ENCODE peak calls at places on chromosomes 11 and 22, in ten cellular contexts. Q is IMR-90, U is endodermal cell, N is tibial artery, J is A549, R is MM.1S, Y is esophagus squamous epithelium, T is lung, C is pancreas, E is uterus. P is an unnamed sample.

GRCh38 chr11:128133501-128133900 is 453.9 kb downstream of the ETS1 start:
- DNase-seq in Q (no peak), U (no peak), N (no peak), J (no peak), R (no peak), Y (no peak), T (no peak), C (no peak), E (no peak), P (no peak)

GRCh38 chr22:29022101-29022817 is 39.4 kb downstream of the C22orf31 start:
- DNase-seq in Q (no peak), U (no peak), N (no peak), J (no peak), R (no peak), Y (no peak), T (no peak), C (no peak), E (no peak), P (no peak)

GRCh38 chr11:66478823-66479740 is 1.2 kb upstream of the DPP3 start:
- DNase-seq in Q (peak), U (peak), N (peak), J (peak), R (peak), Y (no peak), T (peak), C (peak), E (peak), P (no peak)

GRCh38 chr11:79269923-79270322 is 170.9 kb downstream of the TENM4 start:
- DNase-seq in Q (no peak), U (peak), N (no peak), J (no peak), R (no peak), Y (no peak), T (no peak), C (no peak), E (no peak), P (no peak)

GRCh38 chr11:88434333-88434976 is 96.9 kb upstream of the CTSC start:
- DNase-seq in Q (no peak), U (no peak), N (no peak), J (no peak), R (no peak), Y (no peak), T (no peak), C (no peak), E (no peak), P (no peak)

GRCh38 chr11:70504246-70505020 is 106.1 kb downstream of the CTTN start:
- DNase-seq in Q (no peak), U (no peak), N (no peak), J (no peak), R (no peak), Y (no peak), T (no peak), C (no peak), E (no peak), P (no peak)

GRCh38 chr22:40279017-40279416 is 67.3 kb upstream of the ADSL start:
- DNase-seq in Q (no peak), U (no peak), N (no peak), J (no peak), R (no peak), Y (no peak), T (no peak), C (no peak), E (no peak), P (no peak)

GRCh38 chr11:45087761-45088160 is 58.7 kb upstream of the PRDM11 start:
- DNase-seq in Q (no peak), U (no peak), N (no peak), J (no peak), R (no peak), Y (no peak), T (no peak), C (no peak), E (no peak), P (no peak)

GRCh38 chr11:62721994-62722393 is 5.3 kb downstream of the HNRNPUL2 start:
- DNase-seq in Q (peak), U (no peak), N (no peak), J (no peak), R (no peak), Y (no peak), T (no peak), C (no peak), E (no peak), P (peak)

GRCh38 chr11:69896250-69896649 is 77.0 kb upstream of the FGF3 start:
- DNase-seq in Q (peak), U (no peak), N (no peak), J (no peak), R (no peak), Y (no peak), T (no peak), C (no peak), E (no peak), P (no peak)

GRCh38 chr11:131760191-131760951 is 390.0 kb downstream of the NTM start:
- DNase-seq in Q (peak), U (peak), N (no peak), J (no peak), R (no peak), Y (no peak), T (no peak), C (no peak), E (no peak), P (peak)

GRCh38 chr11:19220903-19221682 is 19.3 kb upstream of the CSRP3 start:
- DNase-seq in Q (no peak), U (no peak), N (no peak), J (no peak), R (no peak), Y (no peak), T (peak), C (no peak), E (no peak), P (no peak)

GRCh38 chr22:33579448-33580093 is 340.7 kb downstream of the LARGE1 start:
- DNase-seq in Q (peak), U (peak), N (no peak), J (peak), R (peak), Y (no peak), T (peak), C (peak), E (peak), P (peak)

GRCh38 chr22:37735054-37735453 is 38.2 kb downstream of the TRIOBP start:
- DNase-seq in Q (no peak), U (peak), N (no peak), J (peak), R (no peak), Y (no peak), T (no peak), C (no peak), E (no peak), P (no peak)

GRCh38 chr11:34959770-34960169 is 43.4 kb downstream of the PDHX start:
- DNase-seq in Q (no peak), U (no peak), N (no peak), J (no peak), R (no peak), Y (no peak), T (no peak), C (no peak), E (no peak), P (no peak)

GRCh38 chr11:63914896-63915681 is 1.9 kb downstream of the RCOR2 start:
- DNase-seq in Q (no peak), U (peak), N (no peak), J (no peak), R (no peak), Y (no peak), T (no peak), C (no peak), E (no peak), P (no peak)

GRCh38 chr11:111378773-111379499 is at the start of gene POU2AF1:
- DNase-seq in Q (peak), U (no peak), N (no peak), J (no peak), R (peak), Y (peak), T (no peak), C (no peak), E (peak), P (peak)

GRCh38 chr11:125300791-125301218 is 136.3 kb downstream of the PKNOX2 start:
- DNase-seq in Q (peak), U (no peak), N (no peak), J (peak), R (peak), Y (no peak), T (no peak), C (no peak), E (no peak), P (peak)

GRCh38 chr22:42938976-42939375 is 76.0 kb downstream of the PACSIN2 start:
- DNase-seq in Q (no peak), U (peak), N (peak), J (no peak), R (no peak), Y (no peak), T (no peak), C (no peak), E (no peak), P (no peak)

GRCh38 chr11:114102993-114103896 is 43.7 kb downstream of the ZBTB16 start:
- DNase-seq in Q (no peak), U (no peak), N (no peak), J (no peak), R (no peak), Y (no peak), T (no peak), C (no peak), E (no peak), P (no peak)

GRCh38 chr22:43014062-43014875 is 680 bp downstream of the PACSIN2 start:
- DNase-seq in Q (no peak), U (peak), N (peak), J (no peak), R (peak), Y (no peak), T (peak), C (peak), E (peak), P (no peak)

GRCh38 chr11:69576069-69576782 is 64.7 kb upstream of the CCND1 start:
- DNase-seq in Q (no peak), U (no peak), N (no peak), J (no peak), R (no peak), Y (no peak), T (no peak), C (no peak), E (no peak), P (no peak)

GRCh38 chr11:123562829-123563228 is 91.6 kb downstream of the SCN3B start:
- DNase-seq in Q (no peak), U (no peak), N (no peak), J (no peak), R (no peak), Y (no peak), T (no peak), C (no peak), E (no peak), P (no peak)

GRCh38 chr11:36493332-36493731 is 16.7 kb downstream of the TRAF6 start:
- DNase-seq in Q (no peak), U (no peak), N (no peak), J (no peak), R (no peak), Y (no peak), T (no peak), C (no peak), E (no peak), P (no peak)

GRCh38 chr11:19511413-19512183 is 201.0 kb upstream of the NAV2 start:
- DNase-seq in Q (no peak), U (no peak), N (peak), J (no peak), R (no peak), Y (no peak), T (peak), C (no peak), E (peak), P (peak)

GRCh38 chr11:106305458-106305857 is 228.0 kb downstream of the AASDHPPT start:
- DNase-seq in Q (no peak), U (no peak), N (no peak), J (no peak), R (no peak), Y (no peak), T (peak), C (no peak), E (no peak), P (no peak)

DNA sequence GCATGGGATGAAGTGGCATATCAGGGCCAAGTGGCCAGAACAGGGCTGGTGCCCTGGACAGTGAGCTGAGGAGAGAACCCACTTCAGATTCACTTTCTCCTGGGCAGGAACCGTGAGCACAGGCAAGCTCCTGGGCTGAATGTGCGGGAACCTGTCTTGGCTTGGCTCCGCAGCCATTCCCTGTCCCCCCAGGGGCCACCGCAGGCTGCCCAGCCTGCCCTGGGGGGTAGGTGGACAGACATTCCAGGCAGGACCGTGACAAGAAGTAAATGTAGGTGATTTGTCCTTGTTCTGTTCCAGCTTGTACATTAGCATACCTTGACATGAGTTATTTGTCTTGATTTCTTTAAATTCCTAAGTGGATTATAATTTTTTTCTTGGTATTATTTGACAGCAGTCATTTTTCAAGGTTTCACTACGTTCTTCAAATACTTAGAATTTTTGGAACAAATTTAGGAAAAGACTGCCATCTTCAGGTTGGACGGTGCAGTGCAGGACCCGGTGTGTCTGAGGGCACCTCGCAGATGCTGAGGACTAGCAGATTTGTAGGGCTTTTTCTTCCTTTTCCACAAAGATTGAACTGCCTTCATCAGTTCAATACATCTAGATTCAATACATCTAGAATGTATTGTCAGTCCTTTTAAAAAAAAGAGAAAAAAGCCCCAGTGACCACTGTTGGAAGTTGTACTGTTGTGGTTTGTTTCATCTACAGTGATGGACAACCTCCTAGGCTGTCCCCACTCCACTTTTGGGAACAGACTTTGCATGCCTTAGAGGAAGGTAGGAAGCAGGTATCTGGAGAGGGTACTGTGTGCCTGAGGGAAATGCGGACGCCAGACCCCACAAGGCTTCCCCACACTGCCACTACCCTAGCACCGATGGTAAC is 115.1 kb upstream of the RASSF10 start:
- DNase-seq in Q (peak), U (peak), N (peak), J (peak), R (peak), Y (no peak), T (peak), C (peak), E (peak), P (peak)
- TF ChIP-seq CTCF in Q (peak), U (peak), N (peak), J (peak), R (peak), Y (peak), T (peak), C (peak), E (peak), P (peak)

GRCh38 chr22:45977003-45977395 is at the start of gene WNT7B:
- DNase-seq in Q (no peak), U (peak), N (no peak), J (peak), R (peak), Y (no peak), T (peak), C (no peak), E (no peak), P (no peak)
- H3K4me3 ChIP-seq in Q (peak), U (no peak), N (no peak), J (peak), R (no peak), Y (peak), T (no peak), C (no peak), E (no peak), P (peak)

DNA sequence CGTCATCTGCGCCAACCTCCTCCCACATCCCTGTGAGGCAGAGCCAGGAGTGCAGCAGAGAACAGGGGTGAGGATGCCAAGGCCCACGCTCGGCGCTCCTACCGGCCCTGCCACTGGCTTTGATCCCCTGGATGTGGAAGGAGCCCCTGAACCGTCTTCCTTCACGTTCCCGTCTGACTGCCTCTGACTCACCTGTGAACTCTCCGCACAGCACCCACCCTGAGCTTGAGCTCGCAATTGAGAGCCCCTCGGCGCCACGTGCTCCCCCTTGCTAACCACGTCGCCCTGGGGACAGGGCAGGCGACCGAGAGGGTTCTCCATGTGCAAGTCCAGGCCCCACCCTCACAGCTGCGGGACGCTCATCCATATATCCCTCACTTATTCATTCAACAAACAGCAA is 645.3 kb downstream of the BRD1 start:
- DNase-seq in Q (no peak), U (no peak), N (no peak), J (no peak), R (no peak), Y (no peak), T (no peak), C (no peak), E (no peak), P (no peak)
- TF ChIP-seq CTCF in Q (no peak), U (no peak), N (no peak), J (no peak), R (no peak), Y (no peak), T (no peak), C (no peak), E (no peak), P (no peak)

GRCh38 chr11:72243567-72244316 is at the start of gene PHOX2A:
- DNase-seq in Q (no peak), U (peak), N (no peak), J (no peak), R (no peak), Y (no peak), T (no peak), C (no peak), E (no peak), P (no peak)

GRCh38 chr11:72244317-72245231 is 598 bp upstream of the PHOX2A start:
- DNase-seq in Q (no peak), U (peak), N (no peak), J (no peak), R (no peak), Y (no peak), T (no peak), C (no peak), E (no peak), P (no peak)

GRCh38 chr11:72241290-72241781 is 2.6 kb downstream of the PHOX2A start:
- DNase-seq in Q (no peak), U (peak), N (no peak), J (no peak), R (no peak), Y (no peak), T (no peak), C (no peak), E (no peak), P (no peak)

GRCh38 chr11:72242141-72242540 is 1.8 kb downstream of the PHOX2A start:
- DNase-seq in Q (no peak), U (no peak), N (no peak), J (no peak), R (no peak), Y (no peak), T (no peak), C (no peak), E (no peak), P (no peak)

DNA sequence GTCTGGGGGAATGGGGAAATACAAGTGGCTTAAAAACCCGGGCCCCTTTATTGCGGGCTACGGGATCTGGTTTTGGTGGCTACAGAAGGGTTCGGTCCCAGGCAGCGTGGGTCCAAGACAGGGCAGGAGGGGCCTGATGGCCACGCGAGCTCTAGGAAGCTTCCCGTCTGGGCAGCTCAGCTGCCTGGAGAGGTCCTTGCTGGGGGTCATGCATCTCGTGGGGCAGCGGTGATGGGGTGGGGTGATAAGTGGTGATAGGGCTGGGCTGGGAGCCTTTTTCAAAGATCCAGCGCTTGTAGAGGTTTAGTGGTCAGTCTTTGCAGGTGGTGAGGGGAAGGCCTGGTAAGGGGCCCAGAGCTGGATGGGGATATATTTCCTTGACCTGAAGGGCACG is 806 bp downstream of the PHOX2A start:
- DNase-seq in Q (no peak), U (no peak), N (no peak), J (no peak), R (no peak), Y (no peak), T (no peak), C (no peak), E (no peak), P (no peak)
- H3K4me3 ChIP-seq in Q (no peak), U (peak), N (no peak), J (no peak), R (no peak), Y (no peak), T (no peak), C (no peak), E (no peak), P (no peak)

GRCh38 chr22:27151407-27151806 is 494.0 kb downstream of the MIAT start:
- DNase-seq in Q (no peak), U (peak), N (no peak), J (no peak), R (no peak), Y (no peak), T (no peak), C (no peak), E (no peak), P (no peak)
- TF ChIP-seq CTCF in Q (no peak), U (peak), N (no peak), J (no peak), R (no peak), Y (no peak), T (no peak), C (no peak), E (no peak), P (no peak)

GRCh38 chr22:30694171-30694637 is 470 bp upstream of the OSBP2 start:
- DNase-seq in Q (peak), U (peak), N (peak), J (peak), R (peak), Y (no peak), T (peak), C (peak), E (peak), P (no peak)
- H3K4me3 ChIP-seq in Q (peak), U (peak), N (peak), J (peak), R (peak), Y (peak), T (peak), C (peak), E (peak), P (peak)

GRCh38 chr11:104148074-104148473 is 15.9 kb downstream of the PDGFD start:
- DNase-seq in Q (peak), U (no peak), N (no peak), J (no peak), R (no peak), Y (no peak), T (no peak), C (no peak), E (no peak), P (peak)

GRCh38 chr11:104152941-104153340 is 11.0 kb downstream of the PDGFD start:
- DNase-seq in Q (no peak), U (no peak), N (no peak), J (no peak), R (peak), Y (no peak), T (no peak), C (no peak), E (no peak), P (no peak)

GRCh38 chr11:104154296-104154695 is 9.7 kb downstream of the PDGFD start:
- DNase-seq in Q (no peak), U (no peak), N (no peak), J (no peak), R (no peak), Y (no peak), T (no peak), C (no peak), E (no peak), P (no peak)

GRCh38 chr11:104148696-104149095 is 15.3 kb downstream of the PDGFD start:
- DNase-seq in Q (no peak), U (no peak), N (no peak), J (no peak), R (no peak), Y (no peak), T (no peak), C (no peak), E (no peak), P (no peak)

GRCh38 chr11:104151404-104152204 is 12.3 kb downstream of the PDGFD start:
- DNase-seq in Q (no peak), U (no peak), N (no peak), J (no peak), R (peak), Y (no peak), T (no peak), C (no peak), E (no peak), P (no peak)
- TF ChIP-seq CTCF in Q (peak), U (peak), N (peak), J (no peak), R (peak), Y (no peak), T (no peak), C (peak), E (no peak), P (no peak)

GRCh38 chr11:3165916-3166267 is 782 bp upstream of the OSBPL5 start:
- DNase-seq in Q (no peak), U (no peak), N (peak), J (no peak), R (no peak), Y (no peak), T (no peak), C (no peak), E (peak), P (no peak)
- H3K4me3 ChIP-seq in Q (no peak), U (no peak), N (peak), J (no peak), R (peak), Y (no peak), T (no peak), C (no peak), E (peak), P (no peak)

P was measured in astrocyte of the cerebellum.